ENCODE peak calls at places on chromosome 19, in seven cellular contexts. M is T follicular helper cell; Q is brain microvascular endothelial cell; D is RCC 7860; P is COR-L47; R is stimulated activated CD4-positive, alpha-beta T cell treated with anti-CD3 and anti-CD28 coated beads, Interleukin-15, amount 100 ng/mL, for 1 hour; U is DND-41. X is an unnamed sample.

GRCh38 chr19:33348301-33349010 is 25.1 kb upstream of the CEBPG start:
- DNase-seq in M (no peak), Q (no peak), D (no peak), P (no peak), R (no peak), U (no peak), X (no peak)

GRCh38 chr19:50569023-50569697 is 925 bp upstream of the LRRC4B start:
- DNase-seq in M (no peak), Q (no peak), D (no peak), P (no peak), R (no peak), U (no peak), X (peak; percentile 49)

GRCh38 chr19:8320564-8321066 is 560 bp downstream of the NDUFA7 start:
- DNase-seq in M (no peak), Q (no peak), D (no peak), P (no peak), R (no peak), U (peak; percentile 31), X (peak; percentile 37)

GRCh38 chr19:41880329-41880708 is 2.7 kb upstream of the ARHGEF1 start:
- DNase-seq in M (no peak), Q (no peak), D (no peak), P (no peak), R (no peak), U (no peak), X (no peak)

GRCh38 chr19:47633516-47633915 is 24.6 kb downstream of the BICRA start:
- DNase-seq in M (no peak), Q (no peak), D (no peak), P (no peak), R (no peak), U (no peak), X (no peak)

GRCh38 chr19:49442354-49442753 is 1.0 kb upstream of the SLC17A7 start:
- DNase-seq in M (no peak), Q (no peak), D (no peak), P (no peak), R (no peak), U (no peak), X (peak; percentile 81)

GRCh38 chr19:33295621-33296472 is 6.5 kb downstream of the CEBPA start:
- DNase-seq in M (no peak), Q (no peak), D (no peak), P (no peak), R (no peak), U (no peak), X (peak; percentile 17)

GRCh38 chr19:10749435-10750384 is 31.8 kb downstream of the DNM2 start:
- DNase-seq in M (no peak), Q (no peak), D (no peak), P (no peak), R (no peak), U (no peak), X (no peak)

GRCh38 chr19:35437152-35437951 is 10.7 kb upstream of the FFAR2 start:
- DNase-seq in M (no peak), Q (no peak), D (no peak), P (no peak), R (no peak), U (no peak), X (no peak)

GRCh38 chr19:46670874-46671273 is 9.9 kb upstream of the DACT3 start:
- DNase-seq in M (no peak), Q (no peak), D (no peak), P (no peak), R (no peak), U (no peak), X (no peak)

GRCh38 chr19:2255982-2256685 is at the start of gene JSRP1:
- DNase-seq in M (no peak), Q (no peak), D (no peak), P (no peak), R (no peak), U (no peak), X (peak; percentile 76)

GRCh38 chr19:56822755-56823154 is 17.8 kb downstream of the PEG3 start:
- DNase-seq in M (no peak), Q (no peak), D (no peak), P (no peak), R (no peak), U (no peak), X (no peak)

GRCh38 chr19:2239771-2240770 is 3.4 kb downstream of the SF3A2 start:
- DNase-seq in M (peak; percentile 33), Q (peak; percentile 40), D (no peak), P (peak; percentile 31), R (no peak), U (peak; percentile 73), X (no peak)

GRCh38 chr19:9917322-9917721 is 19.0 kb downstream of the OLFM2 start:
- DNase-seq in M (no peak), Q (peak; percentile 66), D (no peak), P (no peak), R (no peak), U (peak; percentile 30), X (peak; percentile 90)

GRCh38 chr19:16044746-16045145 is 31.5 kb upstream of the TPM4 start:
- DNase-seq in M (no peak), Q (peak; percentile 21), D (no peak), P (no peak), R (no peak), U (no peak), X (no peak)

GRCh38 chr19:55487884-55488687 is at the start of gene SSC5D:
- DNase-seq in M (no peak), Q (no peak), D (no peak), P (no peak), R (no peak), U (no peak), X (peak; percentile 89)

GRCh38 chr19:14122924-14123323 is 5.4 kb upstream of the PRKACA start:
- DNase-seq in M (no peak), Q (no peak), D (no peak), P (no peak), R (no peak), U (no peak), X (no peak)

GRCh38 chr19:2478324-2478755 is 2.4 kb downstream of the GADD45B start:
- DNase-seq in M (peak; percentile 61), Q (no peak), D (peak; percentile 57), P (no peak), R (no peak), U (peak; percentile 81), X (peak; percentile 76)

GRCh38 chr19:10816691-10817090 is 19.3 kb downstream of the TMED1 start:
- DNase-seq in M (no peak), Q (no peak), D (no peak), P (no peak), R (no peak), U (no peak), X (no peak)